ENCODE peak calls at places on chromosomes 5 and 9, in seven cellular contexts. One of them, this sample, is unnamed.

GRCh38 chr5:114858964-114859363 is 310.7 kb downstream of the TRIM36 start:
- DNase-seq in 8988T: no peak
- DNase-seq in PC-3: no peak
- DNase-seq in choroid plexus epithelial cell: no peak
- DNase-seq in NAMALWA: no peak
- DNase-seq in SJSA1: no peak
- DNase-seq in ovary: no peak
- DNase-seq in this sample: no peak

GRCh38 chr9:137945581-137945980 is 68.0 kb downstream of the CACNA1B start:
- DNase-seq in SJSA1: no peak
- DNase-seq in PC-3: peak
- DNase-seq in 8988T: no peak
- DNase-seq in NAMALWA: no peak
- DNase-seq in ovary: no peak
- DNase-seq in choroid plexus epithelial cell: peak
- DNase-seq in this sample: no peak

GRCh38 chr9:3331801-3332200 is 194.0 kb downstream of the RFX3 start:
- DNase-seq in 8988T: no peak
- DNase-seq in NAMALWA: peak
- DNase-seq in PC-3: peak
- DNase-seq in ovary: no peak
- DNase-seq in SJSA1: no peak
- DNase-seq in choroid plexus epithelial cell: peak
- DNase-seq in this sample: no peak

GRCh38 chr9:135243201-135244190 is 156.0 kb downstream of the OLFM1 start:
- DNase-seq in PC-3: no peak
- DNase-seq in choroid plexus epithelial cell: no peak
- DNase-seq in 8988T: no peak
- DNase-seq in SJSA1: no peak
- DNase-seq in ovary: no peak
- DNase-seq in NAMALWA: no peak
- DNase-seq in this sample: no peak

GRCh38 chr9:136860529-136860928 is 5.6 kb downstream of the EDF1 start:
- DNase-seq in SJSA1: no peak
- DNase-seq in choroid plexus epithelial cell: no peak
- DNase-seq in PC-3: no peak
- DNase-seq in 8988T: peak
- DNase-seq in ovary: no peak
- DNase-seq in NAMALWA: no peak
- DNase-seq in this sample: no peak

GRCh38 chr5:168468836-168469235 is 17.4 kb upstream of the RARS1 start:
- DNase-seq in 8988T: no peak
- DNase-seq in NAMALWA: no peak
- DNase-seq in ovary: no peak
- DNase-seq in PC-3: no peak
- DNase-seq in SJSA1: peak
- DNase-seq in choroid plexus epithelial cell: peak
- DNase-seq in this sample: no peak

GRCh38 chr9:31065691-31066090 is 1318.8 kb upstream of the ACO1 start:
- DNase-seq in NAMALWA: no peak
- DNase-seq in ovary: no peak
- DNase-seq in SJSA1: no peak
- DNase-seq in 8988T: no peak
- DNase-seq in choroid plexus epithelial cell: no peak
- DNase-seq in PC-3: no peak
- DNase-seq in this sample: no peak

GRCh38 chr5:107539163-107539445 is 131.6 kb downstream of the EFNA5 start:
- DNase-seq in NAMALWA: no peak
- DNase-seq in 8988T: no peak
- DNase-seq in choroid plexus epithelial cell: no peak
- DNase-seq in PC-3: no peak
- DNase-seq in SJSA1: no peak
- DNase-seq in ovary: no peak
- DNase-seq in this sample: no peak

GRCh38 chr5:72296251-72296650 is 23.8 kb downstream of the MRPS27 start:
- DNase-seq in choroid plexus epithelial cell: no peak
- DNase-seq in 8988T: no peak
- DNase-seq in NAMALWA: peak
- DNase-seq in ovary: no peak
- DNase-seq in PC-3: no peak
- DNase-seq in SJSA1: no peak
- DNase-seq in this sample: no peak

GRCh38 chr5:109485030-109485429 is 75.3 kb upstream of the PJA2 start:
- DNase-seq in SJSA1: no peak
- DNase-seq in NAMALWA: no peak
- DNase-seq in PC-3: no peak
- DNase-seq in choroid plexus epithelial cell: peak
- DNase-seq in 8988T: no peak
- DNase-seq in ovary: no peak
- DNase-seq in this sample: no peak

GRCh38 chr5:30809907-30810306 is 383.6 kb upstream of the CDH6 start:
- DNase-seq in choroid plexus epithelial cell: no peak
- DNase-seq in 8988T: no peak
- DNase-seq in PC-3: no peak
- DNase-seq in SJSA1: no peak
- DNase-seq in NAMALWA: no peak
- DNase-seq in ovary: no peak
- DNase-seq in this sample: no peak

GRCh38 chr9:95048225-95049087 is 269.1 kb downstream of the FANCC start:
- DNase-seq in NAMALWA: peak
- DNase-seq in choroid plexus epithelial cell: peak
- DNase-seq in ovary: peak
- DNase-seq in SJSA1: peak
- DNase-seq in PC-3: peak
- DNase-seq in 8988T: peak
- DNase-seq in this sample: peak

GRCh38 chr5:178116406-178116885 is 3.1 kb downstream of the N4BP3 start:
- DNase-seq in ovary: no peak
- DNase-seq in SJSA1: no peak
- DNase-seq in NAMALWA: peak
- DNase-seq in PC-3: no peak
- DNase-seq in choroid plexus epithelial cell: no peak
- DNase-seq in 8988T: no peak
- DNase-seq in this sample: peak

GRCh38 chr9:22454021-22454420 is 7.4 kb downstream of the DMRTA1 start:
- DNase-seq in choroid plexus epithelial cell: peak
- DNase-seq in PC-3: no peak
- DNase-seq in 8988T: no peak
- DNase-seq in SJSA1: no peak
- DNase-seq in NAMALWA: no peak
- DNase-seq in ovary: no peak
- DNase-seq in this sample: no peak

GRCh38 chr5:113048931-113049330 is 72.3 kb downstream of the DCP2 start:
- DNase-seq in choroid plexus epithelial cell: no peak
- DNase-seq in NAMALWA: no peak
- DNase-seq in 8988T: no peak
- DNase-seq in ovary: no peak
- DNase-seq in SJSA1: no peak
- DNase-seq in PC-3: no peak
- DNase-seq in this sample: no peak

GRCh38 chr5:167861134-167861930 is 430.1 kb upstream of the WWC1 start:
- DNase-seq in ovary: no peak
- DNase-seq in SJSA1: peak
- DNase-seq in 8988T: no peak
- DNase-seq in PC-3: peak
- DNase-seq in choroid plexus epithelial cell: peak
- DNase-seq in NAMALWA: peak
- DNase-seq in this sample: no peak

GRCh38 chr9:12069366-12069765 is 623.8 kb upstream of the TYRP1 start:
- DNase-seq in PC-3: no peak
- DNase-seq in choroid plexus epithelial cell: no peak
- DNase-seq in ovary: no peak
- DNase-seq in NAMALWA: no peak
- DNase-seq in 8988T: no peak
- DNase-seq in SJSA1: no peak
- DNase-seq in this sample: no peak

GRCh38 chr9:137127301-137128157 is 11.4 kb upstream of the GRIN1 start:
- DNase-seq in ovary: no peak
- DNase-seq in SJSA1: no peak
- DNase-seq in PC-3: peak
- DNase-seq in choroid plexus epithelial cell: no peak
- DNase-seq in 8988T: peak
- DNase-seq in NAMALWA: peak
- DNase-seq in this sample: no peak

GRCh38 chr9:123251741-123252140 is 16.6 kb downstream of the STRBP start:
- DNase-seq in ovary: no peak
- DNase-seq in 8988T: no peak
- DNase-seq in NAMALWA: no peak
- DNase-seq in PC-3: no peak
- DNase-seq in SJSA1: no peak
- DNase-seq in choroid plexus epithelial cell: no peak
- DNase-seq in this sample: no peak

GRCh38 chr5:43638556-43638955 is 35.6 kb downstream of the NNT start:
- DNase-seq in NAMALWA: no peak
- DNase-seq in 8988T: no peak
- DNase-seq in PC-3: no peak
- DNase-seq in ovary: no peak
- DNase-seq in SJSA1: no peak
- DNase-seq in choroid plexus epithelial cell: peak
- DNase-seq in this sample: no peak

GRCh38 chr9:105557804-105558610 is at the start of gene FKTN:
- DNase-seq in 8988T: peak
- DNase-seq in NAMALWA: peak
- DNase-seq in ovary: peak
- DNase-seq in SJSA1: peak
- DNase-seq in PC-3: peak
- DNase-seq in choroid plexus epithelial cell: peak
- DNase-seq in this sample: peak

GRCh38 chr5:180135128-180135955 is 63.8 kb upstream of the RNF130 start:
- DNase-seq in PC-3: peak
- DNase-seq in NAMALWA: no peak
- DNase-seq in 8988T: peak
- DNase-seq in choroid plexus epithelial cell: peak
- DNase-seq in ovary: no peak
- DNase-seq in SJSA1: no peak
- DNase-seq in this sample: no peak

GRCh38 chr5:87367243-87367642 is 45.5 kb downstream of the CCNH start:
- DNase-seq in SJSA1: no peak
- DNase-seq in 8988T: no peak
- DNase-seq in choroid plexus epithelial cell: no peak
- DNase-seq in ovary: no peak
- DNase-seq in PC-3: no peak
- DNase-seq in NAMALWA: no peak
- DNase-seq in this sample: no peak